ENCODE peak calls at places on chromosomes 13 and 19, in six cellular contexts. W is ascending aorta, E is HepG2, Z is tibial artery, T is stomach, H is psoas muscle. X is an unnamed sample.

GRCh38 chr13:83884141-83884540 is 1.9 kb upstream of the SLITRK1 start:
- DNase-seq in W (no peak), T (no peak), E (no peak), H (no peak), Z (no peak), X (no peak)

GRCh38 chr19:46367434-46367833 is 20.5 kb downstream of the PPP5C start:
- DNase-seq in H (no peak), Z (no peak), E (no peak), W (peak), T (no peak), X (no peak)

GRCh38 chr19:35718345-35719041 is 690 bp downstream of the KMT2B start:
- DNase-seq in W (peak), Z (no peak), E (no peak), H (peak), T (peak), X (peak)

GRCh38 chr19:32691952-32692726 is 518 bp downstream of the NUDT19 start:
- DNase-seq in W (peak), E (no peak), T (peak), H (peak), Z (peak), X (peak)

GRCh38 chr19:57817976-57818375 is 3.3 kb upstream of the ZNF552 start:
- DNase-seq in W (no peak), H (no peak), Z (no peak), T (no peak), E (no peak), X (no peak)

GRCh38 chr13:81770868-81771505 is 1430.1 kb upstream of the SPRY2 start:
- DNase-seq in W (no peak), H (no peak), Z (no peak), T (no peak), E (no peak), X (no peak)

GRCh38 chr13:111319521-111319920 is 921 bp upstream of the TEX29 start:
- DNase-seq in T (no peak), H (no peak), Z (peak), E (no peak), W (peak), X (no peak)

GRCh38 chr13:45305079-45305478 is 35.9 kb downstream of the TPT1 start:
- DNase-seq in Z (no peak), W (no peak), H (no peak), E (no peak), T (no peak), X (no peak)

GRCh38 chr13:38537026-38537425 is 149.9 kb upstream of the FREM2 start:
- DNase-seq in H (no peak), Z (no peak), E (no peak), W (no peak), T (no peak), X (no peak)

GRCh38 chr13:32530841-32531253 is 7.7 kb downstream of the N4BP2L2 start:
- DNase-seq in H (no peak), W (no peak), T (no peak), E (no peak), Z (no peak), X (no peak)

GRCh38 chr13:32850311-32851052 is 165.7 kb upstream of the KL start:
- DNase-seq in Z (no peak), W (no peak), H (no peak), E (no peak), T (no peak), X (no peak)

GRCh38 chr19:54141356-54141755 is 3.8 kb downstream of the CNOT3 start:
- DNase-seq in H (no peak), W (no peak), Z (no peak), E (no peak), T (no peak), X (no peak)

DNA sequence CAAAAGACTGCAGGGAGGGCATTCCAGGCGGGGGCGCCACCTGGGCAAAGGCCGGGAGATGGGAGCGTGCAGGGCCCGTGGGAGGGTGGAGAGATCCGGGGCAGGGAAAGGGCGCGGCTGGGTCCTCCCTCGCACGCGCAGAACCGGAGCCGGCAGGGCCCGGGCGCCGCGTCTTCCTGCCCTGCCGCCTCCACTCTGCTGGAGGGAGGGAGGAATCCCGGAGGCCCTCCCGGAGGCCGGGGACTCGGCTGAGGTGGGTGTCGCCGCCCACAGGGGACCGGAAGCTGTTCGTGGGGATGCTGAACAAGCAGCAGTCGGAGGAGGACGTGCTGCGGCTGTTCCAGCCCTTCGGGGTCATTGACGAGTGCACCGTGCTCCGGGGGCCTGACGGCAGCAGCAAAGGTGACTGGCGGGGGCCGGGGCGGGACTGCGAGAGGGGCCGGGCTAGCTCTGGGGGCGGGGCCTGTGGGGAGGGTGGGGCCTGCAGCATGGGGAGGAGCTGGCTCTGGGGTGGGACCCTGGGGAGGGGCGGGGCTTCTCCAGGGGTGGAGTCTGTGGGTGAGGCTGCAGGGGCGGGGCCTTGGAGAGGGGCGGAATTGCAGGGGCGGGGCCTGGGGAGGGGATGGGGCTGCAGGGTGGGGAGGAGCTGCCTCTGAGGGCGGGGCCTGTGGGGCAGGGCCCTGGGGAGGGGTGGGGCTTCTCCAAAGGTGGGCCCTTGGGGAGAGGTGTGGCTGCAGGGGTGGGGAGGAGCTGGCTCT is 51.3 kb downstream of the CELF5 start:
- DNase-seq in W (peak), H (peak), Z (no peak), E (peak), T (peak), X (peak)
- TF ChIP-seq CTCF in W (no peak), H (no peak), Z (no peak), E (peak), T (no peak), X (peak)

GRCh38 chr13:99304541-99304940 is 2.7 kb downstream of the GPR183 start:
- DNase-seq in H (no peak), T (no peak), E (no peak), W (no peak), Z (no peak), X (no peak)
- TF ChIP-seq CTCF in H (no peak), T (no peak), E (no peak), W (no peak), Z (no peak), X (no peak)

DNA sequence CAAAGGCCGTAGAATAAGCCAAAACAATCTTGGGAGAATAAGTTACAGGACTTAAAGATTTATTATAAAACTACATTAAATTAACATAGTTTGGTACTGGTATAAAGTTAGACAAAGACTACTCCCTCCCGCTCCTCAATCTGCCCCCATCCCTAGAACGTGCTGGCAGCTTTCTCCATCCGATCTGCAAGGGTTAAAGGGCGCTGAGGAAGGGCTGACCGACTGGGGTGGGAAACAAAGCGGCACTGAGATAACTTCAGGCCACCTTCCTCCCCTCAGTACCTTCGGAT is 811 bp upstream of the SUGT1 start:
- DNase-seq in H (no peak), E (no peak), T (no peak), Z (no peak), W (no peak), X (no peak)
- TF ChIP-seq CTCF in H (no peak), E (no peak), T (no peak), Z (no peak), W (no peak), X (no peak)

DNA sequence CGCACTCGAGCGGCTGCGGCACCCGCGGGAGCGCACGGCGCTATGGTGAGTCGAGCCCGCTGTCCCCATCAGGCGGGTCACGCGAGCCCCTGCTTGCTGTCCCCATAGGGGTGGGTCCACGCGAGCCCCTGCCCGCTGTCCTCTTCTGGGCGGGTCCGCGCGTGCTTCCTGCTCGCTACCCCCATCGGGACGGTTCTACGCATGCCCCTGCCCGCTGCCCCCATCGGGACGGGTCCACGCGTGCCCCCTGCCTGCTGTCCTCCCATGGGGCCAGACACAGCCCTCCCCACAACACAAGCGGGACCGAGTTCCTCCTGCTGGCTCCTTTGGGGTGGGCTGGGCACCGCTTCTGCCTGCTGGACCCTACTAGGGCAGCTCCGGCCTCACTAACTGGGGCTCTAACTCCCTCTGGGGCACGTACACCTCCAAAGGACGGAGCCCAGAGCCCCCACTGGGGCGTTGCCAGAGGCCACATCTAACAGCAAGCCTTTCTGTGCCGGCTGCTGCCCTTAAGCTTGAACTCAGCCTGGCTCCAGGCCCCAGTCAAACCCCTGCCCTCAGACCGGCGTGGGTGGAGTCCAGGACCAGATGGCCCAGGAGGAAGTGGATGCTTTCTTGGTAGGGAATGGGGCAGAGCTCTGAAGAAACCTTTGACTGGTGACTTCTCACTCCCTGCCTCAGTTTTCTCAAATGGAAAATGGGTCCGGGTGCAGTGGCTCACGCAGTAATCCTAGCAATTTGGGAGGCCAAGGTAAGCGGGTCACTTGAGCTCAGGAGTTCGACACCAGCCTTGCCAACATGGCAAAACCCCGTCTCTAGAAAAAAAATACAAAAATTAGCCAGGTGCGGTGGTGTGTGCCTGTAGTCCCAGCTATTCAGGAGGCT is 722 bp downstream of the COLGALT1 start:
- DNase-seq in T (peak), Z (peak), E (no peak), H (peak), W (peak), X (peak)
- TF ChIP-seq CTCF in T (no peak), Z (no peak), E (peak), H (no peak), W (no peak), X (no peak)